ENCODE peak calls at places on chromosomes 4 and X, in four cellular contexts. One of them, this sample, is unnamed.

GRCh38 chr4:24729041-24729730 is 66.2 kb upstream of the SOD3 start:
- DNase-seq in neural crest cell: no peak
- DNase-seq in CD4-positive, alpha-beta memory T cell: no peak
- DNase-seq in tibial artery: peak; percentile 69
- DNase-seq in this sample: no peak

GRCh38 chr4:84875636-84876371 is 90.7 kb downstream of the WDFY3 start:
- DNase-seq in neural crest cell: no peak
- DNase-seq in CD4-positive, alpha-beta memory T cell: no peak
- DNase-seq in tibial artery: no peak
- DNase-seq in this sample: no peak

GRCh38 chr4:42612898-42613297 is 44.0 kb downstream of the ATP8A1 start:
- DNase-seq in neural crest cell: no peak
- DNase-seq in CD4-positive, alpha-beta memory T cell: no peak
- DNase-seq in tibial artery: no peak
- DNase-seq in this sample: no peak

GRCh38 chr4:2637956-2638552 is 101.6 kb downstream of the FAM193A start:
- DNase-seq in neural crest cell: no peak
- DNase-seq in CD4-positive, alpha-beta memory T cell: no peak
- DNase-seq in tibial artery: peak; percentile 57
- DNase-seq in this sample: no peak

GRCh38 chrX:133958997-133959688 is 26.3 kb downstream of the GPC3 start:
- DNase-seq in neural crest cell: no peak
- DNase-seq in CD4-positive, alpha-beta memory T cell: no peak
- DNase-seq in tibial artery: no peak
- DNase-seq in this sample: no peak

GRCh38 chrX:455673-456072 is 69.0 kb upstream of the PPP2R3B start:
- DNase-seq in neural crest cell: no peak
- DNase-seq in CD4-positive, alpha-beta memory T cell: no peak
- DNase-seq in tibial artery: no peak
- DNase-seq in this sample: no peak

GRCh38 chr4:53586121-53586816 is 5.0 kb downstream of the LNX1 start:
- DNase-seq in neural crest cell: no peak
- DNase-seq in CD4-positive, alpha-beta memory T cell: no peak
- DNase-seq in tibial artery: no peak
- DNase-seq in this sample: no peak

GRCh38 chrX:153410328-153410727 is 944 bp upstream of the ZFP92 start:
- DNase-seq in neural crest cell: no peak
- DNase-seq in CD4-positive, alpha-beta memory T cell: no peak
- DNase-seq in tibial artery: no peak
- DNase-seq in this sample: no peak

GRCh38 chrX:116272881-116273280 is 102.3 kb downstream of the AGTR2 start:
- DNase-seq in neural crest cell: no peak
- DNase-seq in CD4-positive, alpha-beta memory T cell: no peak
- DNase-seq in tibial artery: no peak
- DNase-seq in this sample: no peak

GRCh38 chr4:158667651-158668198 is 4.0 kb downstream of the C4orf46 start:
- DNase-seq in neural crest cell: peak; percentile 16
- DNase-seq in CD4-positive, alpha-beta memory T cell: peak; percentile 43
- DNase-seq in tibial artery: no peak
- DNase-seq in this sample: peak; percentile 50

GRCh38 chrX:70398899-70399298 is 24.2 kb upstream of the GDPD2 start:
- DNase-seq in neural crest cell: no peak
- DNase-seq in CD4-positive, alpha-beta memory T cell: peak; percentile 59
- DNase-seq in tibial artery: no peak
- DNase-seq in this sample: peak; percentile 57

GRCh38 chrX:153477901-153478300 is 7.5 kb upstream of the HAUS7 start:
- DNase-seq in neural crest cell: no peak
- DNase-seq in CD4-positive, alpha-beta memory T cell: no peak
- DNase-seq in tibial artery: no peak
- DNase-seq in this sample: no peak

GRCh38 chr4:158003212-158003611 is 169.6 kb downstream of the GASK1B start:
- DNase-seq in neural crest cell: no peak
- DNase-seq in CD4-positive, alpha-beta memory T cell: no peak
- DNase-seq in tibial artery: no peak
- DNase-seq in this sample: no peak

GRCh38 chrX:17443546-17443945 is 68.5 kb downstream of the NHS start:
- DNase-seq in neural crest cell: no peak
- DNase-seq in CD4-positive, alpha-beta memory T cell: no peak
- DNase-seq in tibial artery: no peak
- DNase-seq in this sample: no peak

GRCh38 chr4:140174535-140174934 is 20.6 kb upstream of the MAML3 start:
- DNase-seq in neural crest cell: no peak
- DNase-seq in CD4-positive, alpha-beta memory T cell: no peak
- DNase-seq in tibial artery: no peak
- DNase-seq in this sample: no peak

GRCh38 chrX:106039920-106040319 is 1.4 kb upstream of the SERPINA7 start:
- DNase-seq in neural crest cell: no peak
- DNase-seq in CD4-positive, alpha-beta memory T cell: no peak
- DNase-seq in tibial artery: no peak
- DNase-seq in this sample: no peak

GRCh38 chr4:48475770-48476169 is 7.4 kb upstream of the SLC10A4 start:
- DNase-seq in neural crest cell: no peak
- DNase-seq in CD4-positive, alpha-beta memory T cell: no peak
- DNase-seq in tibial artery: no peak
- DNase-seq in this sample: no peak

GRCh38 chr4:52263612-52264011 is 212.5 kb downstream of the SPATA18 start:
- DNase-seq in neural crest cell: no peak
- DNase-seq in CD4-positive, alpha-beta memory T cell: no peak
- DNase-seq in tibial artery: no peak
- DNase-seq in this sample: no peak

GRCh38 chr4:37687175-37687525 is 974 bp upstream of the RELL1 start:
- DNase-seq in neural crest cell: no peak
- DNase-seq in CD4-positive, alpha-beta memory T cell: no peak
- DNase-seq in tibial artery: no peak
- DNase-seq in this sample: no peak

GRCh38 chrX:12065251-12065650 is 73.0 kb upstream of the FRMPD4 start:
- DNase-seq in neural crest cell: no peak
- DNase-seq in CD4-positive, alpha-beta memory T cell: no peak
- DNase-seq in tibial artery: no peak
- DNase-seq in this sample: no peak

GRCh38 chrX:37644381-37645305 is 40.9 kb upstream of the XK start:
- DNase-seq in neural crest cell: no peak
- DNase-seq in CD4-positive, alpha-beta memory T cell: no peak
- DNase-seq in tibial artery: no peak
- DNase-seq in this sample: no peak

GRCh38 chrX:68832101-68832416 is 3.2 kb downstream of the EFNB1 start:
- DNase-seq in neural crest cell: no peak
- DNase-seq in CD4-positive, alpha-beta memory T cell: no peak
- DNase-seq in tibial artery: peak; percentile 78
- DNase-seq in this sample: no peak

GRCh38 chr4:147447820-147448219 is 33.1 kb upstream of the EDNRA start:
- DNase-seq in neural crest cell: no peak
- DNase-seq in CD4-positive, alpha-beta memory T cell: no peak
- DNase-seq in tibial artery: no peak
- DNase-seq in this sample: no peak

GRCh38 chr4:169620846-169621228 is 459 bp downstream of the CLCN3 start:
- DNase-seq in neural crest cell: no peak
- DNase-seq in CD4-positive, alpha-beta memory T cell: peak; percentile 64
- DNase-seq in tibial artery: no peak
- DNase-seq in this sample: peak; percentile 49

GRCh38 chrX:123860506-123860840 is 620 bp downstream of the XIAP start:
- DNase-seq in neural crest cell: no peak
- DNase-seq in CD4-positive, alpha-beta memory T cell: peak; percentile 50
- DNase-seq in tibial artery: no peak
- DNase-seq in this sample: peak; percentile 15

GRCh38 chrX:129755779-129756650 is 17.2 kb downstream of the XPNPEP2 start:
- DNase-seq in neural crest cell: no peak
- DNase-seq in CD4-positive, alpha-beta memory T cell: no peak
- DNase-seq in tibial artery: no peak
- DNase-seq in this sample: no peak

GRCh38 chr4:107153228-107153627 is 117.1 kb upstream of the DKK2 start:
- DNase-seq in neural crest cell: no peak
- DNase-seq in CD4-positive, alpha-beta memory T cell: no peak
- DNase-seq in tibial artery: no peak
- DNase-seq in this sample: no peak

GRCh38 chr4:87843936-87844335 is 11.2 kb downstream of the MEPE start:
- DNase-seq in neural crest cell: no peak
- DNase-seq in CD4-positive, alpha-beta memory T cell: no peak
- DNase-seq in tibial artery: no peak
- DNase-seq in this sample: no peak

GRCh38 chr4:552059-552458 is 24.0 kb downstream of the TMEM271 start:
- DNase-seq in neural crest cell: no peak
- DNase-seq in CD4-positive, alpha-beta memory T cell: no peak
- DNase-seq in tibial artery: no peak
- DNase-seq in this sample: no peak

GRCh38 chrX:22373766-22374165 is 101.1 kb downstream of the CBLL2 start:
- DNase-seq in neural crest cell: no peak
- DNase-seq in CD4-positive, alpha-beta memory T cell: no peak
- DNase-seq in tibial artery: no peak
- DNase-seq in this sample: no peak

GRCh38 chrX:86295293-86295692 is 147.0 kb downstream of the DACH2 start:
- DNase-seq in neural crest cell: no peak
- DNase-seq in CD4-positive, alpha-beta memory T cell: no peak
- DNase-seq in tibial artery: no peak
- DNase-seq in this sample: no peak

GRCh38 chr4:12545845-12546244 is 938.3 kb downstream of the RAB28 start:
- DNase-seq in neural crest cell: no peak
- DNase-seq in CD4-positive, alpha-beta memory T cell: no peak
- DNase-seq in tibial artery: no peak
- DNase-seq in this sample: no peak

GRCh38 chrX:100341111-100341510 is 69.0 kb downstream of the PCDH19 start:
- DNase-seq in neural crest cell: no peak
- DNase-seq in CD4-positive, alpha-beta memory T cell: no peak
- DNase-seq in tibial artery: no peak
- DNase-seq in this sample: no peak

GRCh38 chr4:156773648-156774357 is 197.8 kb downstream of the PDGFC start:
- DNase-seq in neural crest cell: no peak
- DNase-seq in CD4-positive, alpha-beta memory T cell: no peak
- DNase-seq in tibial artery: no peak
- DNase-seq in this sample: no peak

GRCh38 chrX:8879750-8880149 is 78.6 kb upstream of the FAM9A start:
- DNase-seq in neural crest cell: peak; percentile 5
- DNase-seq in CD4-positive, alpha-beta memory T cell: no peak
- DNase-seq in tibial artery: no peak
- DNase-seq in this sample: no peak

GRCh38 chr4:173169428-173170209 is 1.0 kb downstream of the GALNT7 start:
- DNase-seq in neural crest cell: peak; percentile 48
- DNase-seq in CD4-positive, alpha-beta memory T cell: peak; percentile 74
- DNase-seq in tibial artery: peak; percentile 76
- DNase-seq in this sample: peak; percentile 56

This sample was measured in CD4-positive, CD25-positive, alpha-beta regulatory T cell.